ENCODE peak calls at places on chromosomes 13 and 19, in five cellular contexts. One of them, this sample, is unnamed.

GRCh38 chr13:110944121-110944967 is 29.5 kb upstream of the ANKRD10 start:
- DNase-seq in psoas muscle: no peak
- DNase-seq in CD8-positive, alpha-beta memory T cell: no peak
- DNase-seq in aorta: no peak
- DNase-seq in neural progenitor cell: peak; percentile 72
- DNase-seq in this sample: no peak

GRCh38 chr13:72530471-72530870 is 197.0 kb downstream of the MZT1 start:
- DNase-seq in psoas muscle: no peak
- DNase-seq in CD8-positive, alpha-beta memory T cell: no peak
- DNase-seq in aorta: no peak
- DNase-seq in neural progenitor cell: no peak
- DNase-seq in this sample: no peak

GRCh38 chr13:110484290-110485048 is 77.1 kb downstream of the RAB20 start:
- DNase-seq in psoas muscle: no peak
- DNase-seq in CD8-positive, alpha-beta memory T cell: no peak
- DNase-seq in aorta: peak; percentile 72
- DNase-seq in neural progenitor cell: no peak
- DNase-seq in this sample: no peak

GRCh38 chr13:33433316-33433715 is 147.8 kb upstream of the STARD13 start:
- DNase-seq in psoas muscle: no peak
- DNase-seq in CD8-positive, alpha-beta memory T cell: no peak
- DNase-seq in aorta: no peak
- DNase-seq in neural progenitor cell: no peak
- DNase-seq in this sample: no peak

GRCh38 chr13:98839826-98840769 is 87.6 kb upstream of the SLC15A1 start:
- DNase-seq in psoas muscle: peak; percentile 44
- DNase-seq in CD8-positive, alpha-beta memory T cell: no peak
- DNase-seq in aorta: peak; percentile 80
- DNase-seq in neural progenitor cell: peak; percentile 85
- DNase-seq in this sample: peak; percentile 50

GRCh38 chr13:82136880-82137279 is 1745.4 kb downstream of the SLITRK1 start:
- DNase-seq in psoas muscle: no peak
- DNase-seq in CD8-positive, alpha-beta memory T cell: no peak
- DNase-seq in aorta: no peak
- DNase-seq in neural progenitor cell: no peak
- DNase-seq in this sample: no peak

GRCh38 chr13:53206455-53206854 is 177.8 kb downstream of the OLFM4 start:
- DNase-seq in psoas muscle: no peak
- DNase-seq in CD8-positive, alpha-beta memory T cell: no peak
- DNase-seq in aorta: no peak
- DNase-seq in neural progenitor cell: no peak
- DNase-seq in this sample: no peak

GRCh38 chr19:53978975-53979801 is 12.2 kb upstream of the CACNG6 start:
- DNase-seq in psoas muscle: no peak
- DNase-seq in CD8-positive, alpha-beta memory T cell: no peak
- DNase-seq in aorta: no peak
- DNase-seq in neural progenitor cell: no peak
- DNase-seq in this sample: no peak

GRCh38 chr13:32650705-32651311 is 64.6 kb downstream of the PDS5B start:
- DNase-seq in psoas muscle: no peak
- DNase-seq in CD8-positive, alpha-beta memory T cell: peak; percentile 68
- DNase-seq in aorta: no peak
- DNase-seq in neural progenitor cell: peak; percentile 76
- DNase-seq in this sample: peak; percentile 41

GRCh38 chr19:1383311-1384084 is at the start of gene NDUFS7:
- DNase-seq in psoas muscle: peak; percentile 90
- DNase-seq in CD8-positive, alpha-beta memory T cell: peak; percentile 95
- DNase-seq in aorta: peak; percentile 95
- DNase-seq in neural progenitor cell: peak; percentile 95
- DNase-seq in this sample: peak; percentile 89

GRCh38 chr13:41563501-41564001 is 106.2 kb downstream of the RGCC start:
- DNase-seq in psoas muscle: no peak
- DNase-seq in CD8-positive, alpha-beta memory T cell: no peak
- DNase-seq in aorta: no peak
- DNase-seq in neural progenitor cell: no peak
- DNase-seq in this sample: no peak

GRCh38 chr19:3115916-3116602 is 19.8 kb upstream of the GNA15 start:
- DNase-seq in psoas muscle: no peak
- DNase-seq in CD8-positive, alpha-beta memory T cell: no peak
- DNase-seq in aorta: no peak
- DNase-seq in neural progenitor cell: no peak
- DNase-seq in this sample: no peak

GRCh38 chr13:99218969-99219368 is 18.3 kb downstream of the UBAC2 start:
- DNase-seq in psoas muscle: no peak
- DNase-seq in CD8-positive, alpha-beta memory T cell: peak; percentile 84
- DNase-seq in aorta: no peak
- DNase-seq in neural progenitor cell: no peak
- DNase-seq in this sample: no peak

GRCh38 chr19:58559275-58560006 is 1.0 kb upstream of the UBE2M start:
- DNase-seq in psoas muscle: peak; percentile 94
- DNase-seq in CD8-positive, alpha-beta memory T cell: peak; percentile 69
- DNase-seq in aorta: peak; percentile 97
- DNase-seq in neural progenitor cell: peak; percentile 94
- DNase-seq in this sample: peak; percentile 94

GRCh38 chr13:54805743-54806142 is 1777.1 kb downstream of the OLFM4 start:
- DNase-seq in psoas muscle: no peak
- DNase-seq in CD8-positive, alpha-beta memory T cell: no peak
- DNase-seq in aorta: no peak
- DNase-seq in neural progenitor cell: no peak
- DNase-seq in this sample: no peak

GRCh38 chr19:1956868-1957492 is 16.0 kb downstream of the CSNK1G2 start:
- DNase-seq in psoas muscle: peak; percentile 66
- DNase-seq in CD8-positive, alpha-beta memory T cell: no peak
- DNase-seq in aorta: no peak
- DNase-seq in neural progenitor cell: peak; percentile 40
- DNase-seq in this sample: no peak

GRCh38 chr13:46728777-46729176 is 68.2 kb downstream of the ESD start:
- DNase-seq in psoas muscle: no peak
- DNase-seq in CD8-positive, alpha-beta memory T cell: no peak
- DNase-seq in aorta: no peak
- DNase-seq in neural progenitor cell: peak; percentile 29
- DNase-seq in this sample: no peak

GRCh38 chr19:12748489-12748888 is 3.1 kb upstream of the BEST2 start:
- DNase-seq in psoas muscle: no peak
- DNase-seq in CD8-positive, alpha-beta memory T cell: no peak
- DNase-seq in aorta: no peak
- DNase-seq in neural progenitor cell: peak; percentile 47
- DNase-seq in this sample: no peak

GRCh38 chr19:33687761-33688656 is 66.3 kb downstream of the CHST8 start:
- DNase-seq in psoas muscle: no peak
- DNase-seq in CD8-positive, alpha-beta memory T cell: peak; percentile 17
- DNase-seq in aorta: peak; percentile 66
- DNase-seq in neural progenitor cell: no peak
- DNase-seq in this sample: no peak

GRCh38 chr13:91058066-91058465 is 289.4 kb upstream of the MIR17HG start:
- DNase-seq in psoas muscle: no peak
- DNase-seq in CD8-positive, alpha-beta memory T cell: no peak
- DNase-seq in aorta: no peak
- DNase-seq in neural progenitor cell: peak; percentile 37
- DNase-seq in this sample: no peak

GRCh38 chr13:26300140-26300539 is 46.2 kb downstream of the CDK8 start:
- DNase-seq in psoas muscle: no peak
- DNase-seq in CD8-positive, alpha-beta memory T cell: no peak
- DNase-seq in aorta: no peak
- DNase-seq in neural progenitor cell: no peak
- DNase-seq in this sample: no peak

GRCh38 chr19:55206664-55207500 is 2.4 kb downstream of the PTPRH start:
- DNase-seq in psoas muscle: peak; percentile 83
- DNase-seq in CD8-positive, alpha-beta memory T cell: no peak
- DNase-seq in aorta: peak; percentile 91
- DNase-seq in neural progenitor cell: peak; percentile 77
- DNase-seq in this sample: peak; percentile 72

GRCh38 chr13:51869921-51870320 is 8.2 kb downstream of the CCDC70 start:
- DNase-seq in psoas muscle: no peak
- DNase-seq in CD8-positive, alpha-beta memory T cell: no peak
- DNase-seq in aorta: no peak
- DNase-seq in neural progenitor cell: no peak
- DNase-seq in this sample: no peak

GRCh38 chr13:35457258-35457657 is 19.2 kb downstream of the MAB21L1 start:
- DNase-seq in psoas muscle: no peak
- DNase-seq in CD8-positive, alpha-beta memory T cell: no peak
- DNase-seq in aorta: no peak
- DNase-seq in neural progenitor cell: no peak
- DNase-seq in this sample: no peak

GRCh38 chr13:52686381-52686780 is 33.7 kb downstream of the SUGT1 start:
- DNase-seq in psoas muscle: no peak
- DNase-seq in CD8-positive, alpha-beta memory T cell: no peak
- DNase-seq in aorta: no peak
- DNase-seq in neural progenitor cell: no peak
- DNase-seq in this sample: no peak

GRCh38 chr19:53158119-53158656 is 665 bp downstream of the ZNF347 start:
- DNase-seq in psoas muscle: peak; percentile 38
- DNase-seq in CD8-positive, alpha-beta memory T cell: no peak
- DNase-seq in aorta: peak; percentile 80
- DNase-seq in neural progenitor cell: peak; percentile 67
- DNase-seq in this sample: peak; percentile 29

GRCh38 chr19:48670699-48671455 is 1.9 kb downstream of the NTN5 start:
- DNase-seq in psoas muscle: no peak
- DNase-seq in CD8-positive, alpha-beta memory T cell: no peak
- DNase-seq in aorta: no peak
- DNase-seq in neural progenitor cell: no peak
- DNase-seq in this sample: no peak

GRCh38 chr19:46520616-46521015 is 24.9 kb upstream of the PNMA8B start:
- DNase-seq in psoas muscle: no peak
- DNase-seq in CD8-positive, alpha-beta memory T cell: no peak
- DNase-seq in aorta: no peak
- DNase-seq in neural progenitor cell: peak; percentile 31
- DNase-seq in this sample: no peak

DNA sequence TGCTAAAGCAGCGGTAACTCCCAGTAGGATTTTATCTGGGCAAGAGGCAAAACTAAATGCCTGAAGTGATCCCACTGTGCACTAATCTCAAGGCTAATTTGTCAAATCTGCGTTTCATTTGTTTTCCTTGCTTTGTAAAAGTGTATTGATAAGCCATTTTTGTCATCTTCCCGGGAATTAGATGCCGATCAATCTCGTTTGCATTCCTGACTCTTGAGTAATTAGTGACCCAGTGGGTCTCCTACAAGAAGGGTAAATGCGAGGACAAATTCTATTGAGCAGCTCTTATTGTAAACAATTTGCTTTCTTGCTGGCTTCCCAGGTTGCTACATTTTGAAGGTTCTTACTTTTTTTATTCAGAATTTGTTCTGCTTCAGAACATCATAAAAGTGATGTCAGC is 129.7 kb downstream of the EFNB2 start:
- DNase-seq in psoas muscle: no peak
- DNase-seq in CD8-positive, alpha-beta memory T cell: no peak
- DNase-seq in aorta: no peak
- DNase-seq in neural progenitor cell: peak; percentile 53
- DNase-seq in this sample: no peak
- H3K27ac ChIP-seq in psoas muscle: no peak overlapping the region
- H3K27ac ChIP-seq in CD8-positive, alpha-beta memory T cell: no peak overlapping the region
- H3K27ac ChIP-seq in aorta: no peak overlapping the region
- H3K27ac ChIP-seq in neural progenitor cell: peak overlapping the region; percentile 33
- H3K27ac ChIP-seq in this sample: no peak overlapping the region

GRCh38 chr13:104011505-104012270 is 945.5 kb upstream of the SLC10A2 start:
- DNase-seq in psoas muscle: no peak
- DNase-seq in CD8-positive, alpha-beta memory T cell: no peak
- DNase-seq in aorta: no peak
- DNase-seq in neural progenitor cell: peak; percentile 51
- DNase-seq in this sample: no peak
- H3K4me3 ChIP-seq in psoas muscle: peak overlapping the region; percentile 63
- H3K4me3 ChIP-seq in CD8-positive, alpha-beta memory T cell: no peak overlapping the region
- H3K4me3 ChIP-seq in aorta: no peak overlapping the region
- H3K4me3 ChIP-seq in neural progenitor cell: no peak overlapping the region
- H3K4me3 ChIP-seq in this sample: no peak overlapping the region

GRCh38 chr19:37095859-37096258 is 17.6 kb downstream of the ZNF420 start:
- DNase-seq in psoas muscle: no peak
- DNase-seq in CD8-positive, alpha-beta memory T cell: no peak
- DNase-seq in aorta: no peak
- DNase-seq in neural progenitor cell: no peak
- DNase-seq in this sample: no peak

GRCh38 chr19:37098570-37098969 is 20.3 kb downstream of the ZNF420 start:
- DNase-seq in psoas muscle: no peak
- DNase-seq in CD8-positive, alpha-beta memory T cell: no peak
- DNase-seq in aorta: no peak
- DNase-seq in neural progenitor cell: no peak
- DNase-seq in this sample: no peak
- H3K9me3 ChIP-seq in psoas muscle: peaks cover 99% of the 10 kb centered on the region
- H3K9me3 ChIP-seq in CD8-positive, alpha-beta memory T cell: peaks cover 17% of the 10 kb centered on the region
- H3K9me3 ChIP-seq in aorta: peaks cover 17% of the 10 kb centered on the region
- H3K9me3 ChIP-seq in neural progenitor cell: peaks cover 30% of the 10 kb centered on the region
- H3K9me3 ChIP-seq in this sample: peaks cover 28% of the 10 kb centered on the region

GRCh38 chr19:18685597-18686164 is 2.2 kb downstream of the CRTC1 start:
- DNase-seq in psoas muscle: no peak
- DNase-seq in CD8-positive, alpha-beta memory T cell: no peak
- DNase-seq in aorta: no peak
- DNase-seq in neural progenitor cell: no peak
- DNase-seq in this sample: no peak

GRCh38 chr19:18682807-18683108 is 722 bp upstream of the CRTC1 start:
- DNase-seq in psoas muscle: no peak
- DNase-seq in CD8-positive, alpha-beta memory T cell: no peak
- DNase-seq in aorta: no peak
- DNase-seq in neural progenitor cell: no peak
- DNase-seq in this sample: no peak

GRCh38 chr19:18684642-18684993 is 1.1 kb downstream of the CRTC1 start:
- DNase-seq in psoas muscle: no peak
- DNase-seq in CD8-positive, alpha-beta memory T cell: no peak
- DNase-seq in aorta: no peak
- DNase-seq in neural progenitor cell: no peak
- DNase-seq in this sample: no peak

GRCh38 chr19:18683109-18683954 is at the start of gene CRTC1:
- DNase-seq in psoas muscle: peak; percentile 88
- DNase-seq in CD8-positive, alpha-beta memory T cell: peak; percentile 96
- DNase-seq in aorta: peak; percentile 97
- DNase-seq in neural progenitor cell: peak; percentile 95
- DNase-seq in this sample: peak; percentile 91

GRCh38 chr19:18683955-18684641 is 618 bp downstream of the CRTC1 start:
- DNase-seq in psoas muscle: no peak
- DNase-seq in CD8-positive, alpha-beta memory T cell: no peak
- DNase-seq in aorta: no peak
- DNase-seq in neural progenitor cell: no peak
- DNase-seq in this sample: no peak
- H3K27ac ChIP-seq in psoas muscle: peak overlapping the region; percentile 3
- H3K27ac ChIP-seq in CD8-positive, alpha-beta memory T cell: no peak overlapping the region
- H3K27ac ChIP-seq in aorta: no peak overlapping the region
- H3K27ac ChIP-seq in neural progenitor cell: no peak overlapping the region
- H3K27ac ChIP-seq in this sample: no peak overlapping the region

This sample was measured in lung.